ENCODE peak calls at places on chromosome 19, in ten cellular contexts. One of them, this sample, is unnamed.

GRCh38 chr19:33697766-33698165 is 76.0 kb downstream of the CHST8 start:
- DNase-seq in HCT116: no peak
- DNase-seq in cardiac muscle cell: no peak
- DNase-seq in ascending aorta: no peak
- DNase-seq in A673: no peak
- DNase-seq in heart left ventricle: no peak
- DNase-seq in HL-60: no peak
- DNase-seq in A549: no peak
- DNase-seq in lower leg skin: no peak
- DNase-seq in suprapubic skin: peak
- DNase-seq in this sample: no peak

GRCh38 chr19:28956421-28956820 is 256.5 kb downstream of the UQCRFS1 start:
- DNase-seq in HCT116: no peak
- DNase-seq in cardiac muscle cell: no peak
- DNase-seq in ascending aorta: no peak
- DNase-seq in A673: no peak
- DNase-seq in heart left ventricle: no peak
- DNase-seq in HL-60: no peak
- DNase-seq in A549: no peak
- DNase-seq in lower leg skin: no peak
- DNase-seq in suprapubic skin: no peak
- DNase-seq in this sample: no peak

GRCh38 chr19:2624537-2625091 is 77.9 kb downstream of the GNG7 start:
- DNase-seq in HCT116: no peak
- DNase-seq in cardiac muscle cell: peak
- DNase-seq in ascending aorta: no peak
- DNase-seq in A673: no peak
- DNase-seq in heart left ventricle: no peak
- DNase-seq in HL-60: no peak
- DNase-seq in A549: peak
- DNase-seq in lower leg skin: no peak
- DNase-seq in suprapubic skin: no peak
- DNase-seq in this sample: peak

GRCh38 chr19:543912-544608 is at the start of gene GZMM:
- DNase-seq in HCT116: no peak
- DNase-seq in cardiac muscle cell: no peak
- DNase-seq in ascending aorta: no peak
- DNase-seq in A673: peak
- DNase-seq in heart left ventricle: peak
- DNase-seq in HL-60: no peak
- DNase-seq in A549: no peak
- DNase-seq in lower leg skin: no peak
- DNase-seq in suprapubic skin: no peak
- DNase-seq in this sample: no peak

GRCh38 chr19:1624458-1624857 is 19.2 kb upstream of the UQCR11 start:
- DNase-seq in HCT116: peak
- DNase-seq in cardiac muscle cell: peak
- DNase-seq in ascending aorta: no peak
- DNase-seq in A673: peak
- DNase-seq in heart left ventricle: peak
- DNase-seq in HL-60: no peak
- DNase-seq in A549: peak
- DNase-seq in lower leg skin: no peak
- DNase-seq in suprapubic skin: no peak
- DNase-seq in this sample: no peak

GRCh38 chr19:44401108-44401786 is at the start of gene ZNF285:
- DNase-seq in HCT116: no peak
- DNase-seq in cardiac muscle cell: peak
- DNase-seq in ascending aorta: peak
- DNase-seq in A673: peak
- DNase-seq in heart left ventricle: peak
- DNase-seq in HL-60: peak
- DNase-seq in A549: peak
- DNase-seq in lower leg skin: peak
- DNase-seq in suprapubic skin: peak
- DNase-seq in this sample: peak

GRCh38 chr19:53730391-53730790 is 93.7 kb downstream of the NLRP12 start:
- DNase-seq in HCT116: no peak
- DNase-seq in cardiac muscle cell: no peak
- DNase-seq in ascending aorta: no peak
- DNase-seq in A673: no peak
- DNase-seq in heart left ventricle: no peak
- DNase-seq in HL-60: no peak
- DNase-seq in A549: no peak
- DNase-seq in lower leg skin: no peak
- DNase-seq in suprapubic skin: no peak
- DNase-seq in this sample: no peak

GRCh38 chr19:39916236-39916635 is 18.2 kb downstream of the FCGBP start:
- DNase-seq in HCT116: no peak
- DNase-seq in cardiac muscle cell: no peak
- DNase-seq in ascending aorta: no peak
- DNase-seq in A673: no peak
- DNase-seq in heart left ventricle: no peak
- DNase-seq in HL-60: no peak
- DNase-seq in A549: no peak
- DNase-seq in lower leg skin: peak
- DNase-seq in suprapubic skin: peak
- DNase-seq in this sample: no peak

GRCh38 chr19:35882074-35882832 is 13.9 kb downstream of the APLP1 start:
- DNase-seq in HCT116: peak
- DNase-seq in cardiac muscle cell: peak
- DNase-seq in ascending aorta: no peak
- DNase-seq in A673: peak
- DNase-seq in heart left ventricle: no peak
- DNase-seq in HL-60: no peak
- DNase-seq in A549: peak
- DNase-seq in lower leg skin: no peak
- DNase-seq in suprapubic skin: no peak
- DNase-seq in this sample: no peak

GRCh38 chr19:47035495-47036232 is 12.8 kb downstream of the TMEM160 start:
- DNase-seq in HCT116: peak
- DNase-seq in cardiac muscle cell: peak
- DNase-seq in ascending aorta: peak
- DNase-seq in A673: peak
- DNase-seq in heart left ventricle: peak
- DNase-seq in HL-60: peak
- DNase-seq in A549: peak
- DNase-seq in lower leg skin: peak
- DNase-seq in suprapubic skin: peak
- DNase-seq in this sample: peak

GRCh38 chr19:16670291-16670690 is 9.4 kb downstream of the TMEM38A start:
- DNase-seq in HCT116: no peak
- DNase-seq in cardiac muscle cell: no peak
- DNase-seq in ascending aorta: no peak
- DNase-seq in A673: no peak
- DNase-seq in heart left ventricle: no peak
- DNase-seq in HL-60: no peak
- DNase-seq in A549: no peak
- DNase-seq in lower leg skin: no peak
- DNase-seq in suprapubic skin: no peak
- DNase-seq in this sample: no peak

GRCh38 chr19:38385804-38386257 is 2.0 kb downstream of the GGN start:
- DNase-seq in HCT116: no peak
- DNase-seq in cardiac muscle cell: no peak
- DNase-seq in ascending aorta: no peak
- DNase-seq in A673: no peak
- DNase-seq in heart left ventricle: peak
- DNase-seq in HL-60: no peak
- DNase-seq in A549: no peak
- DNase-seq in lower leg skin: no peak
- DNase-seq in suprapubic skin: no peak
- DNase-seq in this sample: no peak

GRCh38 chr19:39645800-39646411 is 9.8 kb upstream of the LGALS16 start:
- DNase-seq in HCT116: no peak
- DNase-seq in cardiac muscle cell: peak
- DNase-seq in ascending aorta: no peak
- DNase-seq in A673: peak
- DNase-seq in heart left ventricle: no peak
- DNase-seq in HL-60: peak
- DNase-seq in A549: no peak
- DNase-seq in lower leg skin: no peak
- DNase-seq in suprapubic skin: no peak
- DNase-seq in this sample: no peak

DNA sequence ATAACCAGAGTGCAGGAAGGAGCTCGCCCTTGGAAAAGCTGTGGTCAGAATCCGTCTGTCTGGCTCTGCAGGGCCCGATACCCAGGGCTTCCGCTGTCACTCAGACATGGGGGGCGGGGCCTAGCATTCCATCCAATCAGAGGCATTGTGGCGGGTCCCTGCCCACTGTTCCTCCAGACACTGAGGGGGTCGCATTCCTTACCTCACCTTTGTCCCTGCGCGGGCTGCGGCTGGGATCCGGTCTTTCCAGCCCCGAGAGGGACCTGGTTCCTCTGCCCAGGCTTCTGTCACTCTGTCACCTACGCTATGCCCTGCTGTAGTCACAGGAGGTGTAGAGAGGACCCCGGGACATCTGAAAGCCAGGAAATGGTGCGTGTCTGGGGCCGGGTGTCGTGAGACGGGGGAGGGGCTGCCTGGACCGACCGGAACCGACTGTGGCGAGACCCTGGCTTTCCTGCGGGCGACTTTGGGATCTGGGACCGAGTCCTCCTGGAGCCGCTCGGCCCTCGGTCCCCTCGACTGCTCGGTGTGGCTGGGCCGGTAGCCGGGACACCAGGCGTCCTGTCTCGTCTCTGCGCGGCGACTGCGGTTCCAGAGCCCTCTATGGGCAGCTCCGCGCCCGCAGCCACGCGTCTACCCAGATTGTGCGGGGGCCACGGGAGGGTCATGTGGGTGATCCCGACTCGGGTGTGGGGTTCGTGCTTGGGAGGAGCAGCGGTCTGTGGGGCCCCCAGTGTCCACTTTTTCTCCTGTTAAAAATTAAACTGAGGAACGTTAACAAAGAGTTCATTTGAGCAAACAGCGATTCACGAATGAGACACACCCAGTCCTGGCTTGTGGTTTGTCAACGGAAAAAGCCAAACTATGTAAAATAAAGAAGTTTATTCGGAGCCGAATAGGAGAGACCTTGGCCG is at the start of gene ZNF69:
- DNase-seq in HCT116: no peak
- DNase-seq in cardiac muscle cell: peak
- DNase-seq in ascending aorta: peak
- DNase-seq in A673: peak
- DNase-seq in heart left ventricle: peak
- DNase-seq in HL-60: no peak
- DNase-seq in A549: no peak
- DNase-seq in lower leg skin: peak
- DNase-seq in suprapubic skin: peak
- DNase-seq in this sample: peak
- TF ChIP-seq CTCF in HCT116: no peak
- TF ChIP-seq CTCF in cardiac muscle cell: peak
- TF ChIP-seq CTCF in ascending aorta: no peak
- TF ChIP-seq CTCF in A673: peak
- TF ChIP-seq CTCF in heart left ventricle: no peak
- TF ChIP-seq CTCF in HL-60: no peak
- TF ChIP-seq CTCF in A549: no peak
- TF ChIP-seq CTCF in lower leg skin: no peak
- TF ChIP-seq CTCF in suprapubic skin: peak
- TF ChIP-seq CTCF in this sample: peak

GRCh38 chr19:49689133-49690072 is at the start of gene ADM5:
- DNase-seq in HCT116: no peak
- DNase-seq in cardiac muscle cell: peak
- DNase-seq in ascending aorta: no peak
- DNase-seq in A673: peak
- DNase-seq in heart left ventricle: no peak
- DNase-seq in HL-60: no peak
- DNase-seq in A549: no peak
- DNase-seq in lower leg skin: peak
- DNase-seq in suprapubic skin: peak
- DNase-seq in this sample: no peak
- H3K4me3 ChIP-seq in HCT116: peak
- H3K4me3 ChIP-seq in cardiac muscle cell: peak
- H3K4me3 ChIP-seq in ascending aorta: peak
- H3K4me3 ChIP-seq in A673: peak
- H3K4me3 ChIP-seq in heart left ventricle: peak
- H3K4me3 ChIP-seq in HL-60: no peak
- H3K4me3 ChIP-seq in A549: no peak
- H3K4me3 ChIP-seq in lower leg skin: peak
- H3K4me3 ChIP-seq in suprapubic skin: peak
- H3K4me3 ChIP-seq in this sample: no peak

GRCh38 chr19:51607077-51607476 is 23.1 kb downstream of the SIGLEC5 start:
- DNase-seq in HCT116: no peak
- DNase-seq in cardiac muscle cell: no peak
- DNase-seq in ascending aorta: no peak
- DNase-seq in A673: no peak
- DNase-seq in heart left ventricle: no peak
- DNase-seq in HL-60: no peak
- DNase-seq in A549: no peak
- DNase-seq in lower leg skin: no peak
- DNase-seq in suprapubic skin: peak
- DNase-seq in this sample: peak

GRCh38 chr19:51610576-51610975 is 19.6 kb downstream of the SIGLEC5 start:
- DNase-seq in HCT116: no peak
- DNase-seq in cardiac muscle cell: no peak
- DNase-seq in ascending aorta: no peak
- DNase-seq in A673: no peak
- DNase-seq in heart left ventricle: no peak
- DNase-seq in HL-60: no peak
- DNase-seq in A549: no peak
- DNase-seq in lower leg skin: no peak
- DNase-seq in suprapubic skin: no peak
- DNase-seq in this sample: no peak

GRCh38 chr19:51602189-51602854 is 27.9 kb downstream of the SIGLEC5 start:
- DNase-seq in HCT116: no peak
- DNase-seq in cardiac muscle cell: no peak
- DNase-seq in ascending aorta: no peak
- DNase-seq in A673: no peak
- DNase-seq in heart left ventricle: no peak
- DNase-seq in HL-60: no peak
- DNase-seq in A549: no peak
- DNase-seq in lower leg skin: no peak
- DNase-seq in suprapubic skin: no peak
- DNase-seq in this sample: peak

GRCh38 chr19:51607920-51608562 is 22.2 kb downstream of the SIGLEC5 start:
- DNase-seq in HCT116: peak
- DNase-seq in cardiac muscle cell: peak
- DNase-seq in ascending aorta: peak
- DNase-seq in A673: peak
- DNase-seq in heart left ventricle: peak
- DNase-seq in HL-60: peak
- DNase-seq in A549: no peak
- DNase-seq in lower leg skin: peak
- DNase-seq in suprapubic skin: no peak
- DNase-seq in this sample: peak
- TF ChIP-seq CTCF in HCT116: peak
- TF ChIP-seq CTCF in cardiac muscle cell: peak
- TF ChIP-seq CTCF in ascending aorta: peak
- TF ChIP-seq CTCF in A673: peak
- TF ChIP-seq CTCF in heart left ventricle: peak
- TF ChIP-seq CTCF in HL-60: peak
- TF ChIP-seq CTCF in A549: peak
- TF ChIP-seq CTCF in lower leg skin: no peak
- TF ChIP-seq CTCF in suprapubic skin: peak
- TF ChIP-seq CTCF in this sample: peak

DNA sequence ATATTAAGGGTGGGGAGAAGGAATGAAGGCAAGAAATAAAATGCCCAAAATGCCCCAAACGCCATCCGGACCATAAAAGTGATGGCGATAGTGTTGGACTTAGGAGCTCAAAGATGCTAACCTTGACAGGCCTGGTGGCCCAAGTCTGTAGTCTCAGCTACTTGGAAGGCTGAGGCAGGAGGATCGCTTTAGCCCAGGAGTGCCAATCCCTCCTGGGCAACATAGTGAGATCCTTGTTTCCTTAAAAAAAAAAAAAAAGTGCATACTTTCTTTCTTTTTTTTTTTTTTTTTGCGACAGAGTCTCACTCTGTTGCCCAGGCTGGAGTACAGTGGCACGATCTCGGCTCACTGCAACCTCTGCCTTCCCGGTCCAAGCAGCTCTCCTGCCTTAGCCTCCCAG is 32.0 kb upstream of the MRI1 start:
- DNase-seq in HCT116: no peak
- DNase-seq in cardiac muscle cell: no peak
- DNase-seq in ascending aorta: no peak
- DNase-seq in A673: no peak
- DNase-seq in heart left ventricle: no peak
- DNase-seq in HL-60: no peak
- DNase-seq in A549: no peak
- DNase-seq in lower leg skin: no peak
- DNase-seq in suprapubic skin: no peak
- DNase-seq in this sample: no peak
- H3K4me3 ChIP-seq in HCT116: peak
- H3K4me3 ChIP-seq in cardiac muscle cell: peak
- H3K4me3 ChIP-seq in ascending aorta: no peak
- H3K4me3 ChIP-seq in A673: peak
- H3K4me3 ChIP-seq in heart left ventricle: peak
- H3K4me3 ChIP-seq in HL-60: no peak
- H3K4me3 ChIP-seq in A549: peak
- H3K4me3 ChIP-seq in lower leg skin: no peak
- H3K4me3 ChIP-seq in suprapubic skin: peak
- H3K4me3 ChIP-seq in this sample: peak